ENCODE peak calls at places on chromosomes 4 and X, in nine cellular contexts. W is kidney tubule cell; R is lower leg skin; P is mammary epithelial cell; A is activated gamma-delta T cell treated with Interleukin-2 at 50 U/mL for 16 hours; I is activated CD4-positive, alpha-beta T cell treated with anti-CD3 and anti-CD28 coated beads, Interleukin-2, amount 50 U/mL, for 24 hours; L is glutamatergic neuron; B is suprapubic skin; U is iris pigment epithelial cell. C is an unnamed sample.

GRCh38 chr4:44671636-44672035 is 6.6 kb upstream of the GUF1 start:
- DNase-seq in W (no peak), R (no peak), P (no peak), A (no peak), I (no peak), L (no peak), B (no peak), U (no peak), C (no peak)

GRCh38 chrX:149950681-149951080 is 12.4 kb upstream of the EOLA2 start:
- DNase-seq in W (peak), R (peak), P (peak), A (no peak), I (peak), L (no peak), B (no peak), U (peak), C (peak)

GRCh38 chr4:15811703-15812325 is 33.7 kb downstream of the CD38 start:
- DNase-seq in W (no peak), R (no peak), P (no peak), A (no peak), I (no peak), L (no peak), B (no peak), U (no peak), C (no peak)

GRCh38 chr4:182917182-182918043 is at the start of gene DCTD:
- DNase-seq in W (peak), R (peak), P (peak), A (peak), I (peak), L (peak), B (no peak), U (peak), C (no peak)

GRCh38 chr4:23033796-23034195 is 341.1 kb downstream of the GBA3 start:
- DNase-seq in W (no peak), R (no peak), P (no peak), A (no peak), I (no peak), L (no peak), B (no peak), U (no peak), C (peak)

GRCh38 chr4:41041541-41041940 is 172.8 kb downstream of the APBB2 start:
- DNase-seq in W (no peak), R (no peak), P (no peak), A (no peak), I (no peak), L (no peak), B (no peak), U (no peak), C (no peak)

GRCh38 chr4:155952546-155952945 is 1.1 kb downstream of the CTSO start:
- DNase-seq in W (peak), R (no peak), P (no peak), A (no peak), I (no peak), L (no peak), B (no peak), U (peak), C (no peak)

GRCh38 chr4:36979494-36979893 is 265.0 kb upstream of the NWD2 start:
- DNase-seq in W (no peak), R (no peak), P (no peak), A (no peak), I (no peak), L (no peak), B (no peak), U (no peak), C (no peak)

GRCh38 chrX:69995400-69996101 is 54.2 kb downstream of the AWAT2 start:
- DNase-seq in W (peak), R (no peak), P (no peak), A (no peak), I (no peak), L (no peak), B (no peak), U (no peak), C (no peak)

GRCh38 chr4:158823461-158823873 is 54.6 kb downstream of the FNIP2 start:
- DNase-seq in W (peak), R (no peak), P (no peak), A (no peak), I (no peak), L (no peak), B (no peak), U (peak), C (no peak)

GRCh38 chrX:40169193-40170086 is 71.7 kb upstream of the BCOR start:
- DNase-seq in W (peak), R (no peak), P (no peak), A (peak), I (peak), L (peak), B (no peak), U (peak), C (peak)

GRCh38 chr4:139266583-139267257 is 13.3 kb downstream of the MGARP start:
- DNase-seq in W (peak), R (peak), P (no peak), A (peak), I (peak), L (peak), B (no peak), U (peak), C (no peak)